ENCODE peak calls at places on chromosomes 1 and 21, in four cellular contexts. P is left lung, H is fibroblast of lung, O is ovary. M is an unnamed sample.

GRCh38 chr1:217332426-217333065 is 298.3 kb downstream of the GPATCH2 start:
- DNase-seq in H (peak; percentile 3), P (no peak), O (no peak), M (no peak)

GRCh38 chr1:237717121-237717520 is 173.6 kb downstream of the ZP4 start:
- DNase-seq in P (no peak), O (no peak), H (no peak), M (no peak)

GRCh38 chr21:46661211-46661625 is 25.7 kb downstream of the PRMT2 start:
- DNase-seq in H (peak; percentile 80), P (peak; percentile 62), O (peak; percentile 85), M (peak; percentile 85)

GRCh38 chr1:224498574-224499170 is 64.1 kb upstream of the WDR26 start:
- DNase-seq in H (peak; percentile 93), P (no peak), O (peak; percentile 45), M (no peak)

GRCh38 chr1:2587071-2587859 is 688 bp downstream of the PRXL2B start:
- DNase-seq in O (no peak), P (no peak), H (peak; percentile 24), M (no peak)

GRCh38 chr1:113978863-113979702 is at the start of gene OLFML3:
- DNase-seq in H (peak; percentile 93), P (peak; percentile 79), O (peak; percentile 88), M (peak; percentile 87)

GRCh38 chr1:54575605-54576004 is 27.6 kb downstream of the ACOT11 start:
- DNase-seq in P (no peak), O (no peak), H (no peak), M (peak; percentile 63)

GRCh38 chr21:33229776-33230517 is at the start of gene IFNAR2:
- DNase-seq in P (peak; percentile 81), O (peak; percentile 89), H (peak; percentile 55), M (peak; percentile 90)

GRCh38 chr1:235763962-235764361 is 102.7 kb downstream of the LYST start:
- DNase-seq in H (no peak), O (no peak), P (no peak), M (no peak)

GRCh38 chr21:43900690-43901089 is 35.7 kb downstream of the AGPAT3 start:
- DNase-seq in P (no peak), O (peak; percentile 7), H (no peak), M (peak; percentile 47)

GRCh38 chr1:55720243-55720642 is 505.1 kb upstream of the USP24 start:
- DNase-seq in H (no peak), P (no peak), O (peak; percentile 76), M (no peak)

GRCh38 chr1:179077396-179077795 is 4.5 kb upstream of the TOR3A start:
- DNase-seq in P (no peak), H (peak; percentile 75), O (no peak), M (no peak)

GRCh38 chr21:35779690-35780570 is 280.4 kb downstream of the SETD4 start:
- DNase-seq in O (no peak), P (no peak), H (peak; percentile 90), M (no peak)

GRCh38 chr1:244652699-244653438 is at the start of gene DESI2:
- DNase-seq in O (peak; percentile 99), H (peak; percentile 100), P (peak; percentile 100), M (peak; percentile 99)

GRCh38 chr1:29688477-29689365 is 452.4 kb downstream of the PTPRU start:
- DNase-seq in H (peak; percentile 97), P (no peak), O (no peak), M (peak; percentile 30)

GRCh38 chr1:243346481-243346880 is 90.6 kb downstream of the SDCCAG8 start:
- DNase-seq in H (no peak), O (no peak), P (no peak), M (no peak)

GRCh38 chr1:243343970-243344749 is 88.3 kb downstream of the SDCCAG8 start:
- DNase-seq in P (no peak), H (peak; percentile 32), O (no peak), M (no peak)

GRCh38 chr1:243348331-243348730 is 92.5 kb downstream of the SDCCAG8 start:
- DNase-seq in H (no peak), O (no peak), P (no peak), M (peak; percentile 59)

GRCh38 chr1:243346016-243346415 is 90.2 kb downstream of the SDCCAG8 start:
- DNase-seq in O (no peak), H (no peak), P (no peak), M (no peak)

GRCh38 chr1:243345205-243345604 is 89.4 kb downstream of the SDCCAG8 start:
- DNase-seq in P (no peak), O (no peak), H (no peak), M (no peak)
- TF ChIP-seq CTCF in P (no peak), O (no peak), H (no peak), M (no peak)

GRCh38 chr1:47694011-47694890 is 256.4 kb downstream of the FOXD2 start:
- DNase-seq in H (no peak), O (no peak), P (no peak), M (no peak)

GRCh38 chr1:47696911-47697441 is 259.1 kb downstream of the FOXD2 start:
- DNase-seq in P (peak; percentile 70), H (no peak), O (no peak), M (no peak)

GRCh38 chr1:47699492-47700220 is 261.8 kb downstream of the FOXD2 start:
- DNase-seq in P (no peak), H (no peak), O (no peak), M (no peak)

GRCh38 chr1:47697616-47698335 is 259.9 kb downstream of the FOXD2 start:
- DNase-seq in P (no peak), O (no peak), H (no peak), M (no peak)

DNA sequence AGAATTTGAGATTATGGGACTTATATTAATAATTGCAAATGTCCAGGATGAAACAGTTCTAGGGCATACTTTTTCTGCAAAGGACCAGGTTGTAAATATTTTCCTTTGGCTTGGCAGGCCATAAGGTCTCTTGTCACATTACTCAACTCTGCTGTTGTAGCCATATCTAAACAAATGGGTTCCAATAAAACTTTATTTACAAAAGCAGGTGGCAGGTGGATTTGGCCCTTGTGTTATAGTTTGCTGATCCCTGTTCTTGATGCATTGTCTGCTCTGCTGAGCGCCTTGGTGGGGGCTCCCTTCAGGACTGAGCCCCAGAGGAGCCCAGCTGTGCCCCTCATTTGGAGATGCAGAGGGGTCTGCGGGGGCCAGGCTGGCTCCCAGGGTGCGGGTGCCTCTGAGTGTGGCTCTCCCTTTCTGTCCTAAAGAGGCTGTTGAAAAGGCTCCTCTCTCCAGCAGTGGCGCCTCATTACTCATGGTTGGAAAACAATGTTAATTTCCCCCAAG is 258.6 kb downstream of the FOXD2 start:
- DNase-seq in P (no peak), O (no peak), H (no peak), M (no peak)
- H3K27ac ChIP-seq in P (no peak overlapping the region), O (no peak overlapping the region), H (no peak overlapping the region), M (no peak overlapping the region)

GRCh38 chr1:91556556-91556955 is 55.9 kb downstream of the CDC7 start:
- DNase-seq in P (no peak), O (no peak), H (no peak), M (no peak)

GRCh38 chr1:91555821-91556531 is 55.3 kb downstream of the CDC7 start:
- DNase-seq in O (no peak), P (no peak), H (peak; percentile 88), M (no peak)

GRCh38 chr1:91557039-91557690 is 56.5 kb downstream of the CDC7 start:
- DNase-seq in P (no peak), O (no peak), H (peak; percentile 51), M (no peak)

GRCh38 chr1:91553196-91553595 is 52.5 kb downstream of the CDC7 start:
- DNase-seq in H (peak; percentile 47), O (no peak), P (no peak), M (no peak)

GRCh38 chr1:91555074-91555730 is 54.6 kb downstream of the CDC7 start:
- DNase-seq in O (no peak), P (no peak), H (no peak), M (no peak)
- TF ChIP-seq CTCF in O (no peak), P (no peak), H (peak; percentile 31), M (no peak)

GRCh38 chr1:185653615-185654014 is 80.6 kb upstream of the HMCN1 start:
- DNase-seq in P (no peak), H (no peak), O (no peak), M (no peak)

GRCh38 chr1:185654952-185655314 is 79.3 kb upstream of the HMCN1 start:
- DNase-seq in P (no peak), H (no peak), O (no peak), M (no peak)

GRCh38 chr1:185656663-185657062 is 77.5 kb upstream of the HMCN1 start:
- DNase-seq in H (no peak), O (no peak), P (no peak), M (no peak)

GRCh38 chr1:185652348-185652747 is 81.8 kb upstream of the HMCN1 start:
- DNase-seq in H (no peak), O (no peak), P (no peak), M (no peak)

DNA sequence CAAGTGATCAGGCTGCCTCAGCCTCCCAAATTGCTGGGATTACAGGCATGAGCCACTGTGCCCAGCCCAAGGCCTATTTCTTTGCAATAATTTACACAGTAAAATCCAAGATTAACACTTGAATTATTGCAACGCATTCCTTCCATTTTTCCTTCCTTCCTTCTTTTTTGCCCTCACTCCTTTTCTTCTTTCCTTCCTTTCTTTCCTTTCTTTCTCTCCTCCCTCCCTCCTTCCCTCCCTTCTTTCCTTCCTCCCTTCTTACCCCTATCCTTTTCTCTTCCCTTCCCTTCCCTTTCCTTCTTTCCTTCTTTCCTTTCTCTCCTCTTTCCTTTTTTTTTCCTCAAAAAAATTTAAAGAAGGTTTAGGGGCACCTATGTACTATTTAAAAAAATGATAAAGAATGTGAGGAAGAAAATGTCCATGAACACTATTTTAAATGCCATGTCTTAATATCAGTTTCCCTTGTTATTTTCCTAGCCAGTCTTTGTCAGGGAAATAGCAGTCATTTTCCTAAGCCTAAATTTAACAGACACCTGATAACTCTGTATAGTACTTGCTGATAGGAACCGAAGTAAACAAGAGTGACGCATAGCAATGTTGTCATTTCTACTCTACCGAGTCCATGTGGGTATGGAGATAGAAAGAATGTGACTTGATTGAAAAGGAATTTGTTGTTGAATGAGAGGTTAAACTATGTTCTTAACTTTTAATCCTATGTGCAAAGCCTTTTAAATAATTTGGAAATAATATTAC is 79.8 kb upstream of the HMCN1 start:
- DNase-seq in P (no peak), H (peak; percentile 51), O (no peak), M (no peak)
- H3K27ac ChIP-seq in P (no peak overlapping the region), H (no peak overlapping the region), O (no peak overlapping the region), M (no peak overlapping the region)

GRCh38 chr1:206925116-206925736 is 3.5 kb upstream of the FCMR start:
- DNase-seq in O (no peak), P (peak; percentile 79), H (no peak), M (no peak)
- TF ChIP-seq CTCF in O (no peak), P (no peak), H (no peak), M (peak; percentile 4)

GRCh38 chr1:27628712-27629111 is 6.3 kb downstream of the FGR start:
- DNase-seq in H (no peak), O (no peak), P (no peak), M (no peak)
- H3K27ac ChIP-seq in H (no peak overlapping the region), O (no peak overlapping the region), P (peak overlapping the region; percentile 95), M (peak overlapping the region; percentile 66)

GRCh38 chr21:38823737-38824123 is 18.0 kb downstream of the ETS2 start:
- DNase-seq in P (no peak), O (no peak), H (no peak), M (no peak)

GRCh38 chr21:38825269-38825668 is 19.5 kb downstream of the ETS2 start:
- DNase-seq in H (no peak), O (no peak), P (no peak), M (no peak)

GRCh38 chr21:38822754-38823374 is 17.1 kb downstream of the ETS2 start:
- DNase-seq in P (no peak), O (no peak), H (no peak), M (peak; percentile 77)

GRCh38 chr21:38825901-38826300 is 20.2 kb downstream of the ETS2 start:
- DNase-seq in P (no peak), H (no peak), O (no peak), M (no peak)

GRCh38 chr21:38824124-38824822 is 18.5 kb downstream of the ETS2 start:
- DNase-seq in P (no peak), H (peak; percentile 56), O (no peak), M (no peak)
- TF ChIP-seq CTCF in P (no peak), H (no peak), O (no peak), M (no peak)

GRCh38 chr1:185567438-185567837 is 166.8 kb upstream of the HMCN1 start:
- DNase-seq in P (no peak), H (no peak), O (no peak), M (no peak)
- H3K27ac ChIP-seq in P (peak overlapping the region; percentile 68), H (no peak overlapping the region), O (no peak overlapping the region), M (no peak overlapping the region)